ENCODE peak calls at places on chromosomes 11 and 22, in nine cellular contexts. Z is tibial artery; L is uterus; B is lower lobe of right lung; U is neuronal stem cell; J is right cardiac atrium; O is CD8-positive, alpha-beta memory T cell; X is naive thymus-derived CD4-positive, alpha-beta T cell; I is ovary. M is an unnamed sample. For H3K9me3, the result is how much of the 10 kb centered on the place peaks cover.

GRCh38 chr11:102560555-102561011 is 30.0 kb upstream of the MMP7 start:
- DNase-seq in Z (peak), L (peak), B (no peak), U (no peak), J (no peak), O (peak), X (peak), I (no peak), M (no peak)

GRCh38 chr11:111729441-111729840 is 36.7 kb downstream of the PPP2R1B start:
- DNase-seq in Z (no peak), L (no peak), B (no peak), U (no peak), J (no peak), O (no peak), X (no peak), I (no peak), M (no peak)

GRCh38 chr11:6458352-6458751 is 15.4 kb downstream of the TRIM3 start:
- DNase-seq in Z (no peak), L (no peak), B (no peak), U (no peak), J (no peak), O (no peak), X (no peak), I (no peak), M (no peak)

GRCh38 chr11:122202161-122202950 is 86.3 kb upstream of the BLID start:
- DNase-seq in Z (no peak), L (peak), B (no peak), U (no peak), J (peak), O (no peak), X (no peak), I (peak), M (peak)

GRCh38 chr11:130213143-130213978 is 53.8 kb downstream of the ST14 start:
- DNase-seq in Z (no peak), L (no peak), B (peak), U (peak), J (peak), O (peak), X (peak), I (peak), M (peak)

GRCh38 chr22:26336773-26337172 is 92.3 kb upstream of the ASPHD2 start:
- DNase-seq in Z (no peak), L (no peak), B (no peak), U (no peak), J (no peak), O (no peak), X (no peak), I (no peak), M (no peak)

GRCh38 chr11:94457118-94458029 is 36.3 kb downstream of the MRE11 start:
- DNase-seq in Z (no peak), L (no peak), B (no peak), U (no peak), J (no peak), O (no peak), X (no peak), I (no peak), M (no peak)

GRCh38 chr11:64312947-64313346 is 4.4 kb downstream of the TRMT112 start:
- DNase-seq in Z (no peak), L (no peak), B (no peak), U (no peak), J (peak), O (no peak), X (no peak), I (no peak), M (no peak)

GRCh38 chr11:119702261-119702591 is 26.8 kb downstream of the NECTIN1 start:
- DNase-seq in Z (no peak), L (no peak), B (no peak), U (no peak), J (no peak), O (no peak), X (no peak), I (no peak), M (no peak)

GRCh38 chr11:119590651-119591308 is 138.2 kb downstream of the NECTIN1 start:
- DNase-seq in Z (no peak), L (no peak), B (no peak), U (peak), J (no peak), O (no peak), X (no peak), I (no peak), M (no peak)

GRCh38 chr11:104565581-104565956 is 332.7 kb downstream of the CASP12 start:
- DNase-seq in Z (no peak), L (no peak), B (no peak), U (no peak), J (no peak), O (no peak), X (no peak), I (no peak), M (no peak)

GRCh38 chr22:35465109-35465701 is 65.3 kb downstream of the MCM5 start:
- DNase-seq in Z (no peak), L (peak), B (no peak), U (no peak), J (peak), O (no peak), X (no peak), I (no peak), M (no peak)

GRCh38 chr11:108233277-108233945 is 10.5 kb downstream of the ATM start:
- DNase-seq in Z (no peak), L (no peak), B (no peak), U (no peak), J (no peak), O (no peak), X (no peak), I (no peak), M (no peak)

GRCh38 chr11:95917188-95918036 is 6.5 kb downstream of the MTMR2 start:
- DNase-seq in Z (no peak), L (no peak), B (no peak), U (no peak), J (no peak), O (no peak), X (no peak), I (no peak), M (peak)

GRCh38 chr11:46237248-46238077 is 40.0 kb upstream of the CREB3L1 start:
- DNase-seq in Z (peak), L (peak), B (peak), U (no peak), J (peak), O (no peak), X (peak), I (peak), M (peak)

GRCh38 chr22:20777420-20778177 is 3.7 kb downstream of the SERPIND1 start:
- DNase-seq in Z (no peak), L (peak), B (no peak), U (no peak), J (no peak), O (no peak), X (no peak), I (peak), M (peak)

GRCh38 chr22:41825376-41825775 is 7.5 kb upstream of the SREBF2 start:
- DNase-seq in Z (no peak), L (no peak), B (no peak), U (no peak), J (peak), O (no peak), X (no peak), I (no peak), M (no peak)

DNA sequence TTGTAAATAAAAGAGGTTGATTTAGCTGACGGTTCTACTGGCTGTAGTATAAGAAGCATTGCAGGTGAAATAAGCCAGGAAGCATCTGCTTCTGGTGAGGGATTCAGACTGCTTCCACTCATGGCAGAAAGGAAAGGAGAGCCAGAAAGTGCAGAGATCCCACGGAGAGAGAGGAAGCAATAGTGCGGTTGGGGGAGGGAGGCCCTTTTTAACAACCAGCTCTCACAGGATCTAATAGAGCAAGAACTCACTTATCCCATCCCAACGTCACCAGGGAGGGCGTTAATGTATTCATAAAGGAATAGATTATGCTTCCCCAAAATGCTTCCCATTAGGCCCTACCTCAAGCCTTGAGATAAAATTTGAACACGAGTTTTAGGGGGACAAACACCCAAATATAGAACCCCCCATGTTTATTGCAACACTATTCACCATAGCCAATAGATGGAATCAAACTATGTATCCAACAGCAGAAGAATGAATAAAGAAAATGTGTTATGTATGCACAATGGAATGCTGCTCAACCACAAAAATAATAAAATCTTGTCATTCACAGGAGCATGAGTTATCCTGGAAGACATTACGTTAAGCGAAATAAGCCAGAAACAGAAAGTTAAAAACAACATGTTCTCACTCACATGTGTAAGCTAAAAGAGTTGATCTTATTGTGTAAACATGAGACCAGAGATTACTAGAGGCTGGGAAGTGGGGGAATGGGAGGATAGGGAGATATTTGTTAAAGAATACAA is 908.3 kb upstream of the ANO3 start:
- DNase-seq in Z (no peak), L (peak), B (no peak), U (no peak), J (peak), O (no peak), X (no peak), I (no peak), M (peak)
- H3K27ac ChIP-seq in Z (no peak), L (no peak), B (no peak), U (no peak), J (no peak), O (no peak), X (no peak), I (no peak), M (no peak)

GRCh38 chr22:50313600-50313999 is 6.2 kb upstream of the PLXNB2 start:
- DNase-seq in Z (no peak), L (no peak), B (peak), U (no peak), J (no peak), O (no peak), X (no peak), I (no peak), M (no peak)

GRCh38 chr22:50314455-50315288 is 7.2 kb upstream of the PLXNB2 start:
- DNase-seq in Z (no peak), L (no peak), B (peak), U (no peak), J (peak), O (peak), X (peak), I (no peak), M (peak)

GRCh38 chr22:50313021-50313420 is 5.6 kb upstream of the PLXNB2 start:
- DNase-seq in Z (no peak), L (peak), B (peak), U (no peak), J (peak), O (no peak), X (no peak), I (peak), M (no peak)

GRCh38 chr22:50315289-50316113 is 8.1 kb upstream of the PLXNB2 start:
- DNase-seq in Z (no peak), L (no peak), B (no peak), U (no peak), J (no peak), O (no peak), X (no peak), I (no peak), M (no peak)

GRCh38 chr22:50314081-50314454 is 6.6 kb upstream of the PLXNB2 start:
- DNase-seq in Z (no peak), L (no peak), B (peak), U (no peak), J (no peak), O (no peak), X (no peak), I (no peak), M (no peak)
- H3K4me3 ChIP-seq in Z (no peak), L (no peak), B (peak), U (no peak), J (no peak), O (peak), X (peak), I (no peak), M (no peak)

GRCh38 chr22:47569389-47570299 is 807.2 kb downstream of the TBC1D22A start:
- DNase-seq in Z (peak), L (no peak), B (no peak), U (no peak), J (no peak), O (no peak), X (no peak), I (no peak), M (no peak)

GRCh38 chr22:47572443-47572842 is 810.0 kb downstream of the TBC1D22A start:
- DNase-seq in Z (peak), L (no peak), B (no peak), U (no peak), J (no peak), O (no peak), X (no peak), I (no peak), M (no peak)

GRCh38 chr22:47570300-47570685 is 807.8 kb downstream of the TBC1D22A start:
- DNase-seq in Z (peak), L (no peak), B (no peak), U (no peak), J (no peak), O (no peak), X (no peak), I (no peak), M (no peak)

GRCh38 chr22:47571616-47572015 is 809.2 kb downstream of the TBC1D22A start:
- DNase-seq in Z (peak), L (no peak), B (no peak), U (no peak), J (no peak), O (no peak), X (no peak), I (no peak), M (no peak)

GRCh38 chr22:47570851-47571250 is 808.4 kb downstream of the TBC1D22A start:
- DNase-seq in Z (peak), L (no peak), B (no peak), U (no peak), J (no peak), O (no peak), X (no peak), I (no peak), M (no peak)
- H3K9me3 ChIP-seq in Z (under half), L (under half), B (under half), U (under half), J (under half), O (under half), X (under half), I (under half), M (under half)

GRCh38 chr22:27863556-27863955 is 55.5 kb downstream of the PITPNB start:
- DNase-seq in Z (no peak), L (no peak), B (no peak), U (no peak), J (no peak), O (no peak), X (no peak), I (no peak), M (no peak)
- H3K27ac ChIP-seq in Z (peak), L (no peak), B (no peak), U (no peak), J (no peak), O (no peak), X (no peak), I (peak), M (peak)

DNA sequence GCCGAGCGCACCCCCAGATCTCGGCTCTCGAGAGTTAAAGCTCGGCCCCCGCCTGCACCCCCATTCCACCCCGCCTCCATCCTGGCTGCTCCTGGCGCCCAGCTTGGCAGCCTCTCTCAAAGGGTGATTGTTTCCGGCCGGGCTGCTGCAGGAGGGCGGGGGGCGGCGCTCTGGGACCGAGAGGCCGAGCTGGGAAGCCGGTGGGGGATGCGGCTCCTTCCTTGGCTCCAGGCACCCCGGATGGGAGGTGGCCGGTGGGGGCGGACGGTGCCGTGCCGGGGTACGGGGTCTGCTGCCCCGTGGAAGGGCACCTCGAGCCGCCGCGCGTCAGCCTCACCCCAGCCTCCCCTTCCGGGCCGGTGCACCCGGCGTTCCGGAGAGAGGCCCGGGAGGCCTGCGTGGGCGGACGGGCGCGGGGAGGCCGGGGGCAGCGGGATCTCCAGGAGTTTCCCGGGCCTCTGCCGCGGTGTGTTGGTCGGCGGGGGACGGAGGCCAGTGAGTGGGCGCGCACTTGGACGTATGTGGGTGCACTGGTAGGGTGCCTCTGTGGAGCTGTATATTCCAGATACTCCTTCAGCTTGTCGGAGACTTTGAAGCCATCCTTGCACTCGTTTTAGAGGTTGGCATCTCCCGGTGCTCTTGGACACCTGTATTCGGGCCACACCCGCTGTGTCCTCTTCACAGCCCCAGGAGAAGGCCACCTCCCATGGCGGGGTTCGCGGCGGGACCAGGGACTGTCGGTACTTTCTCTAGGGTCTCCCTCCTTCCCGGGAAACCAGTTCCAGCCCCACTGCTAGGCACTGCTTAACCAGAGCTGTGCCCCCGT is 679 bp upstream of the B3GAT1 start:
- DNase-seq in Z (no peak), L (no peak), B (no peak), U (peak), J (peak), O (no peak), X (peak), I (no peak), M (peak)
- H3K4me3 ChIP-seq in Z (peak), L (peak), B (peak), U (peak), J (peak), O (no peak), X (no peak), I (peak), M (peak)

DNA sequence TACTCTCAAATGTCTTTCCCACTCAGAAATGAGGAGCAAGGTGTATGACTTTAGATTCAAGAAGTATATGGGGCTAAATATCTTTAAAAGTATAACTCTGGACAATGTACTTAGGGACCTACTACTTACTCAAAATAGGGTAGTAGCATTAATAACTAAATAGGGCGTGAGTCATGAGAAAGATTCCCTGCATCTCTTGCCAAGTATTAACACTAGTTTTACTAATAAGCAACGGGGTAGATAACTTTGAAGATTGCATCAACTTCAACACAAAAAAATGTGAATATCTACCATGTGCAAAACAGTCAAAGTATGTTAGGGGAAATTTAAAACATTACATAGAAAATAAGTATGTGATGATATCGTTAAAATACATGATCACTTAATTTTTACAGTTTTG is 99.6 kb downstream of the PGR start:
- DNase-seq in Z (no peak), L (no peak), B (no peak), U (no peak), J (no peak), O (no peak), X (no peak), I (no peak), M (peak)
- H3K9me3 ChIP-seq in Z (under half), L (under half), B (under half), U (under half), J (under half), O (under half), X (under half), I (under half), M (under half)

GRCh38 chr22:30434775-30435315 is 9.3 kb downstream of the MTFP1 start:
- DNase-seq in Z (no peak), L (no peak), B (no peak), U (no peak), J (no peak), O (no peak), X (no peak), I (no peak), M (no peak)
- H3K27ac ChIP-seq in Z (no peak), L (no peak), B (peak), U (no peak), J (no peak), O (peak), X (peak), I (no peak), M (no peak)

GRCh38 chr11:66386171-66387069 is 14.9 kb upstream of the SLC29A2 start:
- DNase-seq in Z (peak), L (peak), B (peak), U (peak), J (peak), O (peak), X (peak), I (peak), M (peak)
- H3K4me3 ChIP-seq in Z (peak), L (peak), B (peak), U (peak), J (no peak), O (peak), X (no peak), I (peak), M (peak)

GRCh38 chr22:49047461-49047860 is 780.2 kb downstream of the BRD1 start:
- DNase-seq in Z (peak), L (no peak), B (no peak), U (no peak), J (no peak), O (no peak), X (no peak), I (no peak), M (no peak)

GRCh38 chr22:49046000-49046545 is 781.6 kb downstream of the BRD1 start:
- DNase-seq in Z (no peak), L (no peak), B (no peak), U (no peak), J (no peak), O (no peak), X (no peak), I (no peak), M (no peak)

GRCh38 chr22:49048591-49048990 is 779.1 kb downstream of the BRD1 start:
- DNase-seq in Z (peak), L (no peak), B (no peak), U (no peak), J (no peak), O (no peak), X (no peak), I (no peak), M (no peak)

GRCh38 chr22:49045276-49045675 is 782.4 kb downstream of the BRD1 start:
- DNase-seq in Z (no peak), L (no peak), B (no peak), U (no peak), J (no peak), O (no peak), X (no peak), I (no peak), M (no peak)

GRCh38 chr22:49046546-49047305 is 780.9 kb downstream of the BRD1 start:
- DNase-seq in Z (no peak), L (peak), B (no peak), U (peak), J (peak), O (no peak), X (no peak), I (no peak), M (peak)
- H3K9me3 ChIP-seq in Z (under half), L (under half), B (under half), U (under half), J (under half), O (under half), X (under half), I (under half), M (under half)

M was measured in cardiac muscle cell.